ENCODE peak calls at places on chromosomes 4 and X, in ten cellular contexts. R is H9, V is cardiac muscle cell, K is DND-41, J is lung, Y is heart right ventricle, A is stomach, N is adrenal gland, H is neural progenitor cell, L is uterus. C is an unnamed sample. For H3K9me3, the result is how much of the 10 kb centered on the place peaks cover.

GRCh38 chrX:14528629-14529287 is 578 bp upstream of the GLRA2 start:
- DNase-seq in R (peak), V (peak), K (peak), J (peak), Y (peak), A (peak), N (peak), H (peak), L (peak), C (peak)

GRCh38 chr4:79134767-79135166 is 191.1 kb downstream of the NAA11 start:
- DNase-seq in R (no peak), V (no peak), K (no peak), J (no peak), Y (no peak), A (no peak), N (no peak), H (no peak), L (no peak), C (no peak)

GRCh38 chrX:16138108-16138427 is 14.7 kb downstream of the GRPR start:
- DNase-seq in R (no peak), V (peak), K (no peak), J (no peak), Y (no peak), A (no peak), N (no peak), H (peak), L (no peak), C (no peak)

GRCh38 chr4:7275067-7275466 is 82.7 kb downstream of the SORCS2 start:
- DNase-seq in R (no peak), V (no peak), K (no peak), J (no peak), Y (no peak), A (no peak), N (no peak), H (no peak), L (no peak), C (no peak)

GRCh38 chrX:3950373-3950772 is 236.9 kb upstream of the PRKX start:
- DNase-seq in R (no peak), V (no peak), K (no peak), J (no peak), Y (no peak), A (no peak), N (no peak), H (no peak), L (no peak), C (no peak)

GRCh38 chr4:185950891-185951290 is 118.1 kb upstream of the TLR3 start:
- DNase-seq in R (no peak), V (no peak), K (no peak), J (no peak), Y (no peak), A (no peak), N (no peak), H (no peak), L (no peak), C (no peak)

GRCh38 chr4:184969610-184970009 is 48.7 kb upstream of the HELT start:
- DNase-seq in R (peak), V (no peak), K (no peak), J (no peak), Y (no peak), A (no peak), N (no peak), H (no peak), L (no peak), C (no peak)

GRCh38 chr4:180057198-180057821 is 2185.9 kb upstream of the TENM3 start:
- DNase-seq in R (no peak), V (peak), K (no peak), J (no peak), Y (no peak), A (no peak), N (no peak), H (peak), L (no peak), C (no peak)

GRCh38 chr4:107265859-107266258 is 229.7 kb upstream of the DKK2 start:
- DNase-seq in R (no peak), V (no peak), K (no peak), J (no peak), Y (no peak), A (no peak), N (no peak), H (no peak), L (no peak), C (no peak)

GRCh38 chr4:140926672-140927071 is 170.5 kb upstream of the TBC1D9 start:
- DNase-seq in R (no peak), V (no peak), K (no peak), J (no peak), Y (no peak), A (no peak), N (no peak), H (no peak), L (no peak), C (no peak)

GRCh38 chr4:59535541-59535940 is 1664.6 kb upstream of the ADGRL3 start:
- DNase-seq in R (no peak), V (no peak), K (no peak), J (no peak), Y (no peak), A (no peak), N (no peak), H (no peak), L (no peak), C (no peak)

GRCh38 chr4:185504098-185505047 is 30.9 kb downstream of the PDLIM3 start:
- DNase-seq in R (no peak), V (no peak), K (no peak), J (peak), Y (peak), A (peak), N (peak), H (no peak), L (peak), C (peak)

GRCh38 chrX:45735571-45735970 is 534.9 kb upstream of the DIPK2B start:
- DNase-seq in R (no peak), V (no peak), K (no peak), J (no peak), Y (no peak), A (no peak), N (no peak), H (no peak), L (no peak), C (no peak)

GRCh38 chrX:72316408-72317079 is 10.8 kb upstream of the CITED1 start:
- DNase-seq in R (no peak), V (no peak), K (no peak), J (no peak), Y (no peak), A (no peak), N (no peak), H (no peak), L (no peak), C (no peak)

GRCh38 chr4:3291411-3291968 is 1.3 kb upstream of the RGS12 start:
- DNase-seq in R (peak), V (peak), K (peak), J (peak), Y (no peak), A (peak), N (peak), H (peak), L (no peak), C (peak)

GRCh38 chr4:150217192-150217591 is 138.9 kb downstream of the DCLK2 start:
- DNase-seq in R (no peak), V (peak), K (no peak), J (no peak), Y (no peak), A (no peak), N (no peak), H (peak), L (no peak), C (no peak)

GRCh38 chr4:91485415-91485814 is 818.4 kb upstream of the GRID2 start:
- DNase-seq in R (no peak), V (no peak), K (no peak), J (no peak), Y (no peak), A (no peak), N (no peak), H (no peak), L (no peak), C (no peak)

GRCh38 chr4:118727360-118727759 is 42.2 kb downstream of the METTL14 start:
- DNase-seq in R (no peak), V (no peak), K (no peak), J (no peak), Y (no peak), A (no peak), N (no peak), H (no peak), L (no peak), C (no peak)

GRCh38 chr4:15451181-15451865 is 18.4 kb upstream of the CC2D2A start:
- DNase-seq in R (no peak), V (no peak), K (no peak), J (no peak), Y (no peak), A (no peak), N (no peak), H (no peak), L (no peak), C (no peak)

GRCh38 chr4:3489451-3489962 is 26.4 kb downstream of the DOK7 start:
- DNase-seq in R (no peak), V (no peak), K (peak), J (no peak), Y (no peak), A (no peak), N (no peak), H (peak), L (no peak), C (no peak)

GRCh38 chr4:10461091-10461849 is 4.0 kb upstream of the ZNF518B start:
- DNase-seq in R (peak), V (peak), K (no peak), J (peak), Y (peak), A (peak), N (peak), H (peak), L (peak), C (peak)

DNA sequence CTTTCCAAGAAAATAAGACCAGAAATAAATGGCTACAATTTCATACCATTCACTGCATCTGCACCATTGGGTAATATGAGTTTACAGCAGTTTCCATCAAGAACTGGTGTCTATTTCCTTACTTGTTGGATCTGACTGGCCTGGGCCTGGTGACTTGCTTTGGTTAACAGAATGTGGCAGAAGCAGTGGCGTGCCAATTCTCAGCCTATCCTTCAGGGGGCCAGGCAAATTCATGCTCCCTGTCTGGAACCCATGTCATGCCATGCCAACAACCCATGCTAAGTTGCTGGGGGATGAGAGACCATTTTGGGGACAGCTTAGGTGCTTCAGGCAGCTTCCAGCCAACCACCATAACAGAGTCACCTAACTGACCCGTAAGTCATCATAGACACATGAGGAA is 656.7 kb downstream of the SPOCK3 start:
- DNase-seq in R (no peak), V (no peak), K (no peak), J (no peak), Y (no peak), A (no peak), N (no peak), H (no peak), L (no peak), C (no peak)
- H3K9me3 ChIP-seq in R (under half), V (under half), K (under half), J (under half), Y (under half), A (under half), N (under half), H (under half), L (under half), C (under half)

DNA sequence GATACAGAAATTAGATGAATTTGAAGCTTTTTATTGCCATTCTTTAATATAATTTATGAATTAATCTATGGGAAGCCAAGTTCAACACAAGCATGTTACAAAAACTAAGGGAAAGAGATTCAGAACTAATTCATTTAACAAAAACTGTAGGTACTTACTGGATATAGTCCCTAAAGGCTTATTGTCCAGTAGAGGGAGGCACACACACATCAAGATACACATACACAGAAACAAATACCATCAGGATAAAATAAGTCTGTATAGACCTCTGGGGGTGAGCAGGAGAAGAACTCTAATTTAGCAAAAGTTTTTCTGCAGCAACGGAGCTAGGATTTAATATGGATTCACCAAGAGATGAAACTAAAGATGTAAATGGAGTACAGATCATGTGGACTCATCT is 83.0 kb upstream of the IL13RA1 start:
- DNase-seq in R (no peak), V (peak), K (no peak), J (no peak), Y (no peak), A (no peak), N (no peak), H (no peak), L (no peak), C (no peak)
- TF ChIP-seq CTCF in R (peak), V (peak), K (peak), J (peak), Y (peak), A (peak), N (peak), H (peak), L (peak), C (peak)

DNA sequence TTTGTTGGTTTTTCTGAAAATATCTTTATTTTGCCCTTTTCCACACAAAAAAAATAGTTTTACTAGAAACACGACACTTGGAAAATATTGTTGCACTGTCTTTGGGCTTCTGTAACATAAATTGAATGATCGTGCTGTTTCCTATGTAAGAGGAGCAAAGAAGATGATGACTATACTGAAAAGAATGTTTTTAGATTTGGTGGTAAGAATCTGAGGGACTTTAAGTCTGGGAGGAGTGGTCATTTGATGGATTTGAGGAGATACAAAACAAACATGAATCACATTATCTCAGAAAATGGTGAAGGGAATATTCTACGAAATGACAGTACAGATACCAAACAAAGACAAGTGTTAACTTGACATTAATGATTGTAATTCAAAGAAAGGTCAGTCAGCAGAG is 328.8 kb downstream of the ADAM29 start:
- DNase-seq in R (no peak), V (no peak), K (no peak), J (no peak), Y (no peak), A (no peak), N (no peak), H (no peak), L (no peak), C (no peak)
- H3K9me3 ChIP-seq in R (under half), V (under half), K (under half), J (under half), Y (under half), A (under half), N (under half), H (under half), L (under half), C (under half)

GRCh38 chr4:164718817-164719216 is 35.1 kb upstream of the SMIM31 start:
- DNase-seq in R (no peak), V (no peak), K (no peak), J (no peak), Y (no peak), A (no peak), N (no peak), H (no peak), L (no peak), C (no peak)

DNA sequence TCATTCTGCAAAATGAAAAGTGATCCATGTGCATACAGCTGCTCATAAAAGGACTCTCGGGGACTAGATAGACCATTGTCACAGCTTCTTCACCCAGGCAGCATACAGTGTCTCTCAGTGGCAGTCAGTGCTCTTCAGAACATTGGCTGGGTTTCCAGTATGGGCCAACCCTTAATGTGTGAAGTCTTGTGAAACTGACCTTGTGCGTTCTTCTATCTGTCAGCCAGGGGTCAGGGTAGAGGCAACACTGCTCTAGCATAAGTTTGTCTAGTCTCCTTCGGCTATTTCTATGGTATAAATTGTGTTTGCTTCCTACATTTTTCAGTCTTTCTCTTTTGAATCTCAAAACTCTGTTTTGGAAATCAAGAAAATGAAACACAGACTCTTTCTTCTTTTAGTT is 37.0 kb upstream of the SMIM31 start:
- DNase-seq in R (peak), V (peak), K (no peak), J (no peak), Y (no peak), A (no peak), N (no peak), H (peak), L (no peak), C (no peak)
- TF ChIP-seq CTCF in R (peak), V (no peak), K (peak), J (no peak), Y (no peak), A (no peak), N (no peak), H (peak), L (no peak), C (no peak)

GRCh38 chr4:160217352-160217751 is 1114.5 kb downstream of the RAPGEF2 start:
- DNase-seq in R (no peak), V (no peak), K (no peak), J (no peak), Y (no peak), A (no peak), N (no peak), H (no peak), L (no peak), C (no peak)
- H3K9me3 ChIP-seq in R (under half), V (under half), K (under half), J (under half), Y (under half), A (under half), N (under half), H (under half), L (under half), C (under half)

GRCh38 chrX:1657367-1658082 is 42.7 kb downstream of the ASMT start:
- DNase-seq in R (no peak), V (peak), K (no peak), J (no peak), Y (no peak), A (no peak), N (no peak), H (peak), L (no peak), C (peak)
- TF ChIP-seq CTCF in R (no peak), V (no peak), K (no peak), J (no peak), Y (no peak), A (no peak), N (no peak), H (no peak), L (no peak), C (no peak)

GRCh38 chrX:151879856-151880255 is 32.8 kb upstream of the MAGEA4 start:
- DNase-seq in R (no peak), V (no peak), K (no peak), J (no peak), Y (no peak), A (no peak), N (no peak), H (no peak), L (no peak), C (no peak)

GRCh38 chrX:151871244-151871643 is 41.4 kb upstream of the MAGEA4 start:
- DNase-seq in R (no peak), V (no peak), K (no peak), J (no peak), Y (no peak), A (no peak), N (peak), H (no peak), L (no peak), C (no peak)

GRCh38 chrX:151878574-151878973 is 34.1 kb upstream of the MAGEA4 start:
- DNase-seq in R (no peak), V (no peak), K (no peak), J (no peak), Y (no peak), A (no peak), N (no peak), H (no peak), L (no peak), C (no peak)

GRCh38 chrX:151873096-151873495 is 39.6 kb upstream of the MAGEA4 start:
- DNase-seq in R (no peak), V (no peak), K (no peak), J (no peak), Y (no peak), A (no peak), N (no peak), H (no peak), L (no peak), C (no peak)

GRCh38 chrX:151875270-151876026 is 37.2 kb upstream of the MAGEA4 start:
- DNase-seq in R (no peak), V (no peak), K (no peak), J (no peak), Y (peak), A (no peak), N (peak), H (no peak), L (no peak), C (no peak)
- H3K9me3 ChIP-seq in R (half or more), V (under half), K (under half), J (under half), Y (under half), A (under half), N (under half), H (under half), L (under half), C (under half)

GRCh38 chr4:109722357-109722756 is 7.5 kb downstream of the PLA2G12A start:
- DNase-seq in R (no peak), V (no peak), K (no peak), J (no peak), Y (no peak), A (no peak), N (no peak), H (no peak), L (no peak), C (no peak)
- TF ChIP-seq CTCF in R (no peak), V (no peak), K (no peak), J (no peak), Y (no peak), A (no peak), N (no peak), H (no peak), L (no peak), C (no peak)

GRCh38 chr4:152128356-152128755 is 367.5 kb upstream of the GATB start:
- DNase-seq in R (no peak), V (no peak), K (no peak), J (no peak), Y (no peak), A (no peak), N (no peak), H (no peak), L (no peak), C (no peak)
- H3K9me3 ChIP-seq in R (under half), V (under half), K (under half), J (under half), Y (under half), A (under half), N (under half), H (under half), L (under half), C (under half)

GRCh38 chr4:169062861-169063197 is 52.8 kb upstream of the CBR4 start:
- DNase-seq in R (no peak), V (no peak), K (no peak), J (no peak), Y (no peak), A (no peak), N (peak), H (no peak), L (peak), C (no peak)
- TF ChIP-seq CTCF in R (no peak), V (no peak), K (no peak), J (no peak), Y (no peak), A (no peak), N (no peak), H (no peak), L (no peak), C (no peak)